ENCODE peak calls at places on chromosomes 1 and 21, in five cellular contexts. One of them, this sample, is unnamed.

GRCh38 chr21:44872568-44873355 is 728 bp downstream of the PTTG1IP start:
- DNase-seq in HepG2: no peak
- DNase-seq in GM12878: no peak
- DNase-seq in SK-N-SH: peak
- DNase-seq in HCT116: no peak
- DNase-seq in this sample: no peak

GRCh38 chr1:235051521-235051920 is 77.1 kb downstream of the TOMM20 start:
- DNase-seq in HepG2: no peak
- DNase-seq in GM12878: no peak
- DNase-seq in HCT116: no peak
- DNase-seq in SK-N-SH: peak
- DNase-seq in this sample: no peak

GRCh38 chr1:17309701-17310640 is 2.0 kb downstream of the PADI4 start:
- DNase-seq in HCT116: no peak
- DNase-seq in GM12878: no peak
- DNase-seq in SK-N-SH: no peak
- DNase-seq in HepG2: no peak
- DNase-seq in this sample: peak

GRCh38 chr1:37481289-37482003 is 7.1 kb downstream of the ZC3H12A start:
- DNase-seq in HepG2: no peak
- DNase-seq in HCT116: no peak
- DNase-seq in SK-N-SH: no peak
- DNase-seq in GM12878: no peak
- DNase-seq in this sample: no peak

GRCh38 chr1:111290640-111291039 is at the start of gene CHIA:
- DNase-seq in HepG2: no peak
- DNase-seq in GM12878: no peak
- DNase-seq in HCT116: no peak
- DNase-seq in SK-N-SH: no peak
- DNase-seq in this sample: no peak

GRCh38 chr1:239112092-239112491 is 274.3 kb upstream of the CHRM3 start:
- DNase-seq in HCT116: no peak
- DNase-seq in HepG2: no peak
- DNase-seq in SK-N-SH: no peak
- DNase-seq in GM12878: no peak
- DNase-seq in this sample: no peak

GRCh38 chr21:36097427-36098230 is 27.8 kb downstream of the CBR1 start:
- DNase-seq in SK-N-SH: no peak
- DNase-seq in GM12878: peak
- DNase-seq in HepG2: no peak
- DNase-seq in HCT116: no peak
- DNase-seq in this sample: no peak

GRCh38 chr21:39867198-39867650 is at the start of gene PCP4:
- DNase-seq in GM12878: no peak
- DNase-seq in HCT116: peak
- DNase-seq in HepG2: peak
- DNase-seq in SK-N-SH: peak
- DNase-seq in this sample: peak

GRCh38 chr1:214957330-214958137 is 125.0 kb upstream of the KCNK2 start:
- DNase-seq in SK-N-SH: no peak
- DNase-seq in HCT116: no peak
- DNase-seq in GM12878: no peak
- DNase-seq in HepG2: no peak
- DNase-seq in this sample: no peak

GRCh38 chr1:240691521-240692338 is 79.8 kb upstream of the GREM2 start:
- DNase-seq in SK-N-SH: peak
- DNase-seq in GM12878: no peak
- DNase-seq in HCT116: no peak
- DNase-seq in HepG2: peak
- DNase-seq in this sample: peak

GRCh38 chr1:36703526-36704208 is 221.0 kb upstream of the CSF3R start:
- DNase-seq in SK-N-SH: peak
- DNase-seq in HepG2: peak
- DNase-seq in HCT116: peak
- DNase-seq in GM12878: peak
- DNase-seq in this sample: peak

GRCh38 chr1:56481140-56481694 is 98.1 kb downstream of the PLPP3 start:
- DNase-seq in HepG2: no peak
- DNase-seq in SK-N-SH: peak
- DNase-seq in HCT116: no peak
- DNase-seq in GM12878: no peak
- DNase-seq in this sample: no peak

GRCh38 chr1:39776400-39776713 is 5.2 kb upstream of the OXCT2 start:
- DNase-seq in HCT116: no peak
- DNase-seq in SK-N-SH: no peak
- DNase-seq in GM12878: peak
- DNase-seq in HepG2: no peak
- DNase-seq in this sample: no peak

GRCh38 chr1:225329041-225329440 is 98.8 kb downstream of the LBR start:
- DNase-seq in SK-N-SH: no peak
- DNase-seq in HepG2: peak
- DNase-seq in GM12878: no peak
- DNase-seq in HCT116: no peak
- DNase-seq in this sample: no peak

GRCh38 chr1:75166821-75167220 is 32.6 kb downstream of the LHX8 start:
- DNase-seq in SK-N-SH: no peak
- DNase-seq in HepG2: no peak
- DNase-seq in GM12878: no peak
- DNase-seq in HCT116: no peak
- DNase-seq in this sample: no peak

GRCh38 chr1:47686731-47687617 is 249.1 kb downstream of the FOXD2 start:
- DNase-seq in HepG2: no peak
- DNase-seq in SK-N-SH: no peak
- DNase-seq in GM12878: no peak
- DNase-seq in HCT116: no peak
- DNase-seq in this sample: no peak

GRCh38 chr1:161001537-161001936 is 19.4 kb downstream of the F11R start:
- DNase-seq in HepG2: no peak
- DNase-seq in HCT116: no peak
- DNase-seq in GM12878: no peak
- DNase-seq in SK-N-SH: no peak
- DNase-seq in this sample: no peak

GRCh38 chr1:13702425-13703127 is 2.6 kb downstream of the PRDM2 start:
- DNase-seq in SK-N-SH: no peak
- DNase-seq in HepG2: no peak
- DNase-seq in HCT116: no peak
- DNase-seq in GM12878: peak
- DNase-seq in this sample: no peak

GRCh38 chr1:111099289-111099688 is 40.6 kb downstream of the DRAM2 start:
- DNase-seq in HCT116: no peak
- DNase-seq in GM12878: no peak
- DNase-seq in HepG2: peak
- DNase-seq in SK-N-SH: no peak
- DNase-seq in this sample: no peak

GRCh38 chr1:216224233-216224632 is 199.0 kb downstream of the USH2A start:
- DNase-seq in HCT116: no peak
- DNase-seq in HepG2: peak
- DNase-seq in GM12878: no peak
- DNase-seq in SK-N-SH: no peak
- DNase-seq in this sample: no peak

GRCh38 chr21:45618287-45618686 is 25.2 kb upstream of the PCBP3 start:
- DNase-seq in HCT116: no peak
- DNase-seq in SK-N-SH: peak
- DNase-seq in GM12878: no peak
- DNase-seq in HepG2: no peak
- DNase-seq in this sample: no peak

GRCh38 chr1:209435654-209436566 is 147.6 kb upstream of the CAMK1G start:
- DNase-seq in HCT116: peak
- DNase-seq in GM12878: no peak
- DNase-seq in SK-N-SH: peak
- DNase-seq in HepG2: peak
- DNase-seq in this sample: peak

GRCh38 chr1:208242829-208243521 is 1.2 kb downstream of the PLXNA2 start:
- DNase-seq in HepG2: no peak
- DNase-seq in HCT116: no peak
- DNase-seq in GM12878: no peak
- DNase-seq in SK-N-SH: peak
- DNase-seq in this sample: peak

GRCh38 chr21:36480618-36481017 is 696 bp upstream of the CLDN14 start:
- DNase-seq in HepG2: no peak
- DNase-seq in GM12878: no peak
- DNase-seq in SK-N-SH: no peak
- DNase-seq in HCT116: no peak
- DNase-seq in this sample: no peak

GRCh38 chr1:55073187-55073916 is 34.0 kb downstream of the PCSK9 start:
- DNase-seq in HepG2: no peak
- DNase-seq in SK-N-SH: no peak
- DNase-seq in GM12878: no peak
- DNase-seq in HCT116: no peak
- DNase-seq in this sample: no peak

GRCh38 chr1:200958597-200958996 is 63.9 kb downstream of the INAVA start:
- DNase-seq in SK-N-SH: no peak
- DNase-seq in GM12878: no peak
- DNase-seq in HCT116: no peak
- DNase-seq in HepG2: no peak
- DNase-seq in this sample: no peak

GRCh38 chr1:225561675-225562074 is 91.2 kb downstream of the ENAH start:
- DNase-seq in HepG2: no peak
- DNase-seq in HCT116: no peak
- DNase-seq in SK-N-SH: no peak
- DNase-seq in GM12878: no peak
- DNase-seq in this sample: no peak

GRCh38 chr1:6496360-6496704 is 4.9 kb upstream of the PLEKHG5 start:
- DNase-seq in SK-N-SH: peak
- DNase-seq in HCT116: no peak
- DNase-seq in HepG2: no peak
- DNase-seq in GM12878: no peak
- DNase-seq in this sample: no peak

GRCh38 chr21:45607021-45607921 is 36.3 kb upstream of the PCBP3 start:
- DNase-seq in HCT116: no peak
- DNase-seq in SK-N-SH: peak
- DNase-seq in GM12878: no peak
- DNase-seq in HepG2: no peak
- DNase-seq in this sample: no peak

GRCh38 chr1:29736582-29737188 is 500.4 kb downstream of the PTPRU start:
- DNase-seq in HepG2: peak
- DNase-seq in GM12878: no peak
- DNase-seq in HCT116: no peak
- DNase-seq in SK-N-SH: no peak
- DNase-seq in this sample: peak

GRCh38 chr1:248807067-248807737 is 18.5 kb downstream of the SH3BP5L start:
- DNase-seq in GM12878: no peak
- DNase-seq in HepG2: peak
- DNase-seq in HCT116: peak
- DNase-seq in SK-N-SH: peak
- DNase-seq in this sample: peak

GRCh38 chr1:53334312-53334711 is 6.4 kb upstream of the LRP8 start:
- DNase-seq in HepG2: no peak
- DNase-seq in GM12878: no peak
- DNase-seq in HCT116: no peak
- DNase-seq in SK-N-SH: no peak
- DNase-seq in this sample: no peak

GRCh38 chr1:248804771-248805681 is 20.7 kb downstream of the SH3BP5L start:
- DNase-seq in HepG2: no peak
- DNase-seq in GM12878: peak
- DNase-seq in SK-N-SH: no peak
- DNase-seq in HCT116: no peak
- DNase-seq in this sample: no peak

GRCh38 chr21:16908087-16908486 is 604.8 kb upstream of the CXADR start:
- DNase-seq in GM12878: no peak
- DNase-seq in SK-N-SH: no peak
- DNase-seq in HCT116: no peak
- DNase-seq in HepG2: no peak
- DNase-seq in this sample: no peak

GRCh38 chr1:186183219-186183618 is 191.8 kb downstream of the TPR start:
- DNase-seq in GM12878: no peak
- DNase-seq in SK-N-SH: no peak
- DNase-seq in HCT116: peak
- DNase-seq in HepG2: no peak
- DNase-seq in this sample: no peak

GRCh38 chr1:27668808-27669723 is 2.9 kb downstream of the IFI6 start:
- DNase-seq in GM12878: no peak
- DNase-seq in HepG2: no peak
- DNase-seq in HCT116: no peak
- DNase-seq in SK-N-SH: peak
- DNase-seq in this sample: peak

GRCh38 chr1:107572674-107573205 is 392.2 kb downstream of the VAV3 start:
- DNase-seq in HCT116: no peak
- DNase-seq in HepG2: no peak
- DNase-seq in SK-N-SH: no peak
- DNase-seq in GM12878: no peak
- DNase-seq in this sample: no peak

GRCh38 chr1:96409087-96409486 is 312.5 kb upstream of the PTBP2 start:
- DNase-seq in SK-N-SH: no peak
- DNase-seq in HepG2: no peak
- DNase-seq in HCT116: no peak
- DNase-seq in GM12878: no peak
- DNase-seq in this sample: no peak

GRCh38 chr1:247054992-247055415 is 23.6 kb downstream of the ZNF670 start:
- DNase-seq in GM12878: no peak
- DNase-seq in HepG2: peak
- DNase-seq in HCT116: no peak
- DNase-seq in SK-N-SH: no peak
- DNase-seq in this sample: no peak

GRCh38 chr1:226655251-226656163 is 83.6 kb downstream of the ITPKB start:
- DNase-seq in HepG2: no peak
- DNase-seq in SK-N-SH: no peak
- DNase-seq in HCT116: no peak
- DNase-seq in GM12878: no peak
- DNase-seq in this sample: no peak
- H3K9ac ChIP-seq in HepG2: no peak
- H3K9ac ChIP-seq in SK-N-SH: no peak
- H3K9ac ChIP-seq in HCT116: no peak
- H3K9ac ChIP-seq in GM12878: no peak
- H3K9ac ChIP-seq in this sample: no peak

GRCh38 chr21:42526379-42526727 is 12.7 kb downstream of the SLC37A1 start:
- DNase-seq in GM12878: no peak
- DNase-seq in HepG2: peak
- DNase-seq in SK-N-SH: no peak
- DNase-seq in HCT116: no peak
- DNase-seq in this sample: no peak
- TF ChIP-seq ZBTB33 in GM12878: no peak
- TF ChIP-seq ZBTB33 in HepG2: no peak
- TF ChIP-seq ZBTB33 in SK-N-SH: no peak
- TF ChIP-seq ZBTB33 in HCT116: no peak
- TF ChIP-seq ZBTB33 in this sample: no peak

GRCh38 chr1:221166559-221167318 is 287.5 kb downstream of the HLX start:
- DNase-seq in GM12878: peak
- DNase-seq in HepG2: no peak
- DNase-seq in SK-N-SH: no peak
- DNase-seq in HCT116: no peak
- DNase-seq in this sample: no peak
- H3K9ac ChIP-seq in GM12878: no peak
- H3K9ac ChIP-seq in HepG2: no peak
- H3K9ac ChIP-seq in SK-N-SH: no peak
- H3K9ac ChIP-seq in HCT116: no peak
- H3K9ac ChIP-seq in this sample: no peak

GRCh38 chr1:46476673-46477072 is 13.0 kb upstream of the DMBX1 start:
- DNase-seq in GM12878: no peak
- DNase-seq in SK-N-SH: no peak
- DNase-seq in HCT116: no peak
- DNase-seq in HepG2: no peak
- DNase-seq in this sample: no peak
- TF ChIP-seq ZBTB33 in GM12878: no peak
- TF ChIP-seq ZBTB33 in SK-N-SH: no peak
- TF ChIP-seq ZBTB33 in HCT116: no peak
- TF ChIP-seq ZBTB33 in HepG2: no peak
- TF ChIP-seq ZBTB33 in this sample: no peak